ENCODE peak calls at places on chromosomes 1 and 21, in six cellular contexts. D is CD4-positive, CD25-positive, alpha-beta regulatory T cell; T is body of pancreas; H is fibroblast of lung; N is adipocyte; J is stomach. I is an unnamed sample.
A peak's percentile ranks its signal among the peaks of the same experiment; 100 is the strongest.

GRCh38 chr1:77857557-77857956 is 30.9 kb upstream of the NEXN start:
- DNase-seq in J (no peak), H (peak; percentile 86), D (no peak), N (peak; percentile 49), T (no peak), I (no peak)

GRCh38 chr1:64790965-64791487 is 46.2 kb downstream of the RAVER2 start:
- DNase-seq in T (no peak), D (no peak), J (no peak), H (no peak), N (no peak), I (no peak)

GRCh38 chr1:7085521-7085920 is 300.3 kb downstream of the CAMTA1 start:
- DNase-seq in D (no peak), H (no peak), N (no peak), T (no peak), J (no peak), I (no peak)

GRCh38 chr1:91846007-91846620 is 39.8 kb downstream of the TGFBR3 start:
- DNase-seq in D (no peak), H (peak; percentile 83), J (peak; percentile 27), T (peak; percentile 55), N (peak; percentile 80), I (peak; percentile 65)

GRCh38 chr1:211632117-211632807 is 43.2 kb downstream of the NEK2 start:
- DNase-seq in N (no peak), D (no peak), T (no peak), H (no peak), J (no peak), I (peak; percentile 59)

GRCh38 chr21:42425603-42425985 is 21.9 kb downstream of the UBASH3A start:
- DNase-seq in T (no peak), J (no peak), N (no peak), H (no peak), D (no peak), I (no peak)

GRCh38 chr1:242017580-242018233 is 18.8 kb upstream of the MAP1LC3C start:
- DNase-seq in J (peak; percentile 39), T (peak; percentile 45), N (peak; percentile 71), H (peak; percentile 54), D (no peak), I (peak; percentile 36)

GRCh38 chr1:6464514-6464836 is 1.5 kb downstream of the TNFRSF25 start:
- DNase-seq in T (peak; percentile 63), H (no peak), N (no peak), J (peak; percentile 90), D (no peak), I (peak; percentile 67)

GRCh38 chr1:67966001-67966665 is 84.3 kb downstream of the DIRAS3 start:
- DNase-seq in H (no peak), J (no peak), N (no peak), T (no peak), D (no peak), I (no peak)

GRCh38 chr1:96145486-96145885 is 576.1 kb upstream of the PTBP2 start:
- DNase-seq in T (no peak), H (peak; percentile 22), N (no peak), D (no peak), J (no peak), I (no peak)

GRCh38 chr1:64514197-64514765 is 44.4 kb downstream of the CACHD1 start:
- DNase-seq in D (no peak), T (no peak), J (no peak), H (peak; percentile 97), N (peak; percentile 70), I (peak; percentile 54)

GRCh38 chr1:169741666-169742394 is 8.0 kb upstream of the SELE start:
- DNase-seq in H (peak; percentile 24), T (no peak), J (no peak), D (no peak), N (peak; percentile 77), I (peak; percentile 22)

GRCh38 chr1:42504535-42505128 is 41.5 kb downstream of the CCDC30 start:
- DNase-seq in J (no peak), H (no peak), N (no peak), T (no peak), D (no peak), I (no peak)

GRCh38 chr1:27752372-27752771 is 20.6 kb upstream of the STX12 start:
- DNase-seq in N (peak; percentile 68), T (no peak), H (peak; percentile 83), J (no peak), D (no peak), I (no peak)

GRCh38 chr1:234611799-234612351 is 1.9 kb upstream of the IRF2BP2 start:
- DNase-seq in T (peak; percentile 59), N (no peak), J (peak; percentile 59), D (peak; percentile 33), H (no peak), I (peak; percentile 32)

GRCh38 chr1:40438391-40439015 is 11.8 kb upstream of the ZFP69B start:
- DNase-seq in N (peak; percentile 69), T (no peak), D (no peak), J (no peak), H (peak; percentile 42), I (no peak)

GRCh38 chr1:230270940-230271325 is 155.2 kb downstream of the PGBD5 start:
- DNase-seq in N (no peak), H (no peak), T (no peak), D (no peak), J (no peak), I (no peak)

GRCh38 chr1:56508523-56508983 is 70.8 kb downstream of the PLPP3 start:
- DNase-seq in H (peak; percentile 40), N (peak; percentile 49), D (no peak), J (peak; percentile 78), T (peak; percentile 85), I (peak; percentile 7)

GRCh38 chr1:162168935-162169545 is 99.5 kb downstream of the NOS1AP start:
- DNase-seq in D (no peak), J (no peak), H (peak; percentile 20), T (no peak), N (no peak), I (no peak)

GRCh38 chr1:206757524-206758266 is 12.9 kb upstream of the IL19 start:
- DNase-seq in T (no peak), N (no peak), H (no peak), D (no peak), J (no peak), I (no peak)

GRCh38 chr1:236489710-236490377 is 33.9 kb upstream of the LGALS8 start:
- DNase-seq in H (peak; percentile 74), N (peak; percentile 85), J (peak; percentile 31), D (no peak), T (peak; percentile 49), I (no peak)
- H3K4me3 ChIP-seq in H (no peak overlapping the region), N (no peak overlapping the region), J (no peak overlapping the region), D (no peak overlapping the region), T (no peak overlapping the region), I (no peak overlapping the region)

GRCh38 chr1:54826226-54826816 is 25.2 kb upstream of the TTC22 start:
- DNase-seq in H (no peak), T (no peak), J (peak; percentile 2), N (no peak), D (no peak), I (no peak)
- H3K9me3 ChIP-seq in H (no peaks in the 10 kb centered on the region), T (peaks cover 5% of the 10 kb centered on the region), J (peaks cover 25% of the 10 kb centered on the region), N (peaks cover 51% of the 10 kb centered on the region), D (peaks cover 16% of the 10 kb centered on the region), I (peaks cover 10% of the 10 kb centered on the region)

DNA sequence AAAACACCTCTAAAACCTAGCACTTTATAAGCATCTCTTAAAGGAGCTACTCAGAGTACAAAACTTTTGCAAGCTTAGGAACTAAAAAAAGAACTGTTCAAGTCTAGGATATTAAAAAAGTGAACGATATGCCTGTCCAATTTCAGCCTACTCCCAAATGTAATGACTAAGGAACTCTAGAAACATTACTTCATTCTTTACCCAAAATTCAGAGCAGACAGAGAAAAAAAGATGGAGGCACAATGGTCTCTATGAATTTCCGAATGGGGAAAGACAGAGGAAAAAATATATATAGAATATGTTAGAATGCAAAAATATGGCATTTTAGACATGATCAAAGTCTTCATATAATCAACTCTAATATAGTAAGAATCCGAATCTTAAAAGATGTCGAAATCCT is 61.2 kb downstream of the TP53BP2 start:
- DNase-seq in J (no peak), H (no peak), D (no peak), T (no peak), N (no peak), I (no peak)
- H3K36me3 ChIP-seq in J (peaks cover 14% of the 10 kb centered on the region), H (peaks cover 4% of the 10 kb centered on the region), D (peaks cover 33% of the 10 kb centered on the region), T (peaks cover 10% of the 10 kb centered on the region), N (peaks cover 26% of the 10 kb centered on the region), I (peaks cover 38% of the 10 kb centered on the region)

DNA sequence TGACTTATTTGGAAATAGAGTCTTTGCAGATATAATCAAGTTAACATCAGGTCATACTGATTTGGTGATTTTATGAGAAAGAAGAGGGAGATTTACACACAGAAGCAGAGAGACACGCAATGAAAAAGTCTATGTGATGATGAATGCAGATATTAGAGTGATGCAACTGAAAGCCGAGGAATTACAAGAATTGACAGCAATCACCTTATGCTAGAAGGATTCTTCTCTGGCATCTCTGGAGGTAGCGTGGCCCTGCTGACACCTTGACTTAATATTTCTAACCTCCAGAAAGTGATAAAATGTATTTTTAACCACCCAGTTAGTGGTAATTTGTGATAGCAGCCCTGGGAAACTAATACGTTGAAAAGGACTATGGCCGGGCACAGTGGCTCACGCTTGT is 14.2 kb upstream of the CFH start:
- DNase-seq in J (no peak), T (no peak), H (no peak), N (no peak), D (no peak), I (no peak)
- H3K4me3 ChIP-seq in J (no peak overlapping the region), T (no peak overlapping the region), H (no peak overlapping the region), N (no peak overlapping the region), D (no peak overlapping the region), I (no peak overlapping the region)

DNA sequence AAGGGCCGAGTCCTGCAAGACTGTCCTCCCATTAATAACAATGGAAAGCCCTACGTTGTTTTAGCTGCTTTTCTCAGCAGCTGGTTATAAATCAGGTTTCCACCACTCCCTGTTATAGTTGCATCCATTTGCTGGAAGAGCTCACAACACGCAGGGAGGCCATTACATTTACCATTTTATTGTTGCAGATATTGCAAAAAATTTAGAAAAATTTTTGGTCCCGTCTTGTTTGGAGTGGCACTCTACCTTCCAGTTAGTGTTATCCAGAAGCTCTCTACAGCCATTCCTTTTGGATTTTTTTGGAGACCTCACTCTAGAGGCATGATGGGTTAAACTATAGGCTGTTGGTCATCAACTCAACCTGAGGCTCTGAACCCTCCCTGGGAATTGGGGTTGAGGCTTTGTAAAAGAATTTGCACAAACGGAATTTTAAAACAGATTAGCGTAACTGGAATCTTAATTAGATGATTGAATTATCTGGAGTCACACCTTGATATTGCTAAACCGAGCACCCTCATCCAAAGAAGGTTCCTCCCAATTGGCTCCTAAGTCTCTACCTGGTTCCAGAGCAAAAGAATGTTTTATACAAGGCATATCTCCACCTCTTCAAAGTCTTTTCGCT is 1532.0 kb upstream of the TPTE start:
- DNase-seq in D (no peak), T (no peak), H (no peak), J (no peak), N (no peak), I (no peak)
- H3K9me3 ChIP-seq in D (peaks cover 19% of the 10 kb centered on the region), T (no peaks in the 10 kb centered on the region), H (peaks cover 9% of the 10 kb centered on the region), J (peaks cover 16% of the 10 kb centered on the region), N (no peaks in the 10 kb centered on the region), I (peaks cover 2% of the 10 kb centered on the region)

I was measured in MG63.